ENCODE peak calls at places on chromosomes 1 and 21, in seven cellular contexts. J is GM23248; E is GM06990; N is fibroblast of lung; D is BJ; X is CD8-positive, alpha-beta T cell; B is uterus. Q is an unnamed sample.

GRCh38 chr1:45793942-45794604 is 9.3 kb upstream of the MAST2 start:
- DNase-seq in J (no peak), E (no peak), N (no peak), D (no peak), X (no peak), B (no peak), Q (no peak)

GRCh38 chr1:78370356-78370755 is 120.4 kb upstream of the PTGFR start:
- DNase-seq in J (peak; percentile 82), E (no peak), N (peak; percentile 72), D (peak; percentile 19), X (no peak), B (no peak), Q (peak; percentile 67)

GRCh38 chr1:207882692-207883091 is 28.2 kb downstream of the CD34 start:
- DNase-seq in J (no peak), E (no peak), N (no peak), D (no peak), X (no peak), B (no peak), Q (no peak)

GRCh38 chr1:241870290-241870689 is 22.3 kb downstream of the EXO1 start:
- DNase-seq in J (no peak), E (no peak), N (peak; percentile 20), D (no peak), X (no peak), B (no peak), Q (no peak)

GRCh38 chr1:107515702-107516101 is 374.9 kb downstream of the NTNG1 start:
- DNase-seq in J (no peak), E (no peak), N (no peak), D (no peak), X (no peak), B (no peak), Q (no peak)

GRCh38 chr21:39979321-39979720 is 112.1 kb downstream of the PCP4 start:
- DNase-seq in J (no peak), E (no peak), N (no peak), D (no peak), X (no peak), B (no peak), Q (no peak)

GRCh38 chr1:53521900-53522552 is 62.8 kb downstream of the DMRTB1 start:
- DNase-seq in J (no peak), E (no peak), N (peak; percentile 18), D (no peak), X (no peak), B (no peak), Q (no peak)

GRCh38 chr1:84415386-84415785 is 17.1 kb downstream of the DNASE2B start:
- DNase-seq in J (peak; percentile 44), E (no peak), N (peak; percentile 33), D (no peak), X (no peak), B (no peak), Q (peak; percentile 44)

GRCh38 chr1:16158025-16158424 is 2.2 kb upstream of the EPHA2 start:
- DNase-seq in J (no peak), E (no peak), N (no peak), D (no peak), X (peak; percentile 61), B (no peak), Q (no peak)

GRCh38 chr1:12480031-12480430 is 138.0 kb downstream of the DHRS3 start:
- DNase-seq in J (no peak), E (no peak), N (no peak), D (no peak), X (no peak), B (no peak), Q (no peak)

GRCh38 chr1:180156631-180157091 is 2.0 kb downstream of the QSOX1 start:
- DNase-seq in J (peak; percentile 88), E (no peak), N (peak; percentile 85), D (no peak), X (no peak), B (no peak), Q (peak; percentile 69)

GRCh38 chr1:226688056-226688748 is 50.9 kb downstream of the ITPKB start:
- DNase-seq in J (no peak), E (no peak), N (no peak), D (no peak), X (peak; percentile 27), B (no peak), Q (no peak)

GRCh38 chr1:10601342-10602060 is 126.8 kb downstream of the PEX14 start:
- DNase-seq in J (no peak), E (no peak), N (no peak), D (no peak), X (no peak), B (no peak), Q (no peak)

GRCh38 chr1:68570859-68571258 is 74.0 kb upstream of the DEPDC1 start:
- DNase-seq in J (peak; percentile 15), E (no peak), N (no peak), D (no peak), X (no peak), B (no peak), Q (no peak)

GRCh38 chr21:37914211-37914900 is 1.9 kb downstream of the KCNJ6 start:
- DNase-seq in J (peak; percentile 43), E (no peak), N (peak; percentile 19), D (no peak), X (no peak), B (no peak), Q (no peak)

GRCh38 chr1:180286417-180286816 is 56.4 kb downstream of the LHX4 start:
- DNase-seq in J (no peak), E (no peak), N (no peak), D (no peak), X (no peak), B (no peak), Q (no peak)

GRCh38 chr21:26153758-26154157 is 16.8 kb downstream of the APP start:
- DNase-seq in J (peak; percentile 11), E (no peak), N (peak; percentile 58), D (peak; percentile 60), X (no peak), B (no peak), Q (no peak)

GRCh38 chr1:225259542-225259941 is 168.3 kb downstream of the LBR start:
- DNase-seq in J (no peak), E (no peak), N (no peak), D (no peak), X (no peak), B (no peak), Q (no peak)

GRCh38 chr1:87093286-87093685 is 178.9 kb downstream of the HS2ST1 start:
- DNase-seq in J (peak; percentile 33), E (no peak), N (peak; percentile 61), D (no peak), X (no peak), B (no peak), Q (peak; percentile 83)

GRCh38 chr1:59142663-59143487 is 154.0 kb upstream of the FGGY start:
- DNase-seq in J (peak; percentile 92), E (no peak), N (peak; percentile 97), D (peak; percentile 83), X (no peak), B (peak; percentile 27), Q (peak; percentile 99)

GRCh38 chr1:87644500-87645245 is 316.0 kb downstream of the LMO4 start:
- DNase-seq in J (peak; percentile 83), E (no peak), N (peak; percentile 87), D (peak; percentile 51), X (no peak), B (no peak), Q (peak; percentile 44)

GRCh38 chr1:228185641-228185965 is 20.0 kb downstream of the IBA57 start:
- DNase-seq in J (no peak), E (no peak), N (no peak), D (no peak), X (peak; percentile 74), B (no peak), Q (no peak)

GRCh38 chr1:59413327-59413720 is 116.4 kb downstream of the FGGY start:
- DNase-seq in J (peak; percentile 54), E (no peak), N (no peak), D (no peak), X (no peak), B (no peak), Q (no peak)

GRCh38 chr1:199113265-199113869 is 474.5 kb downstream of the PTPRC start:
- DNase-seq in J (peak; percentile 65), E (peak; percentile 31), N (peak; percentile 71), D (no peak), X (peak; percentile 57), B (no peak), Q (peak; percentile 63)

GRCh38 chr1:164466429-164466828 is 92.6 kb upstream of the PBX1 start:
- DNase-seq in J (peak; percentile 18), E (no peak), N (peak; percentile 36), D (no peak), X (no peak), B (no peak), Q (peak; percentile 82)

GRCh38 chr1:18539171-18539570 is 58.4 kb downstream of the KLHDC7A start:
- DNase-seq in J (no peak), E (no peak), N (no peak), D (no peak), X (no peak), B (no peak), Q (peak; percentile 7)

GRCh38 chr1:178870944-178871343 is at the start of gene ANGPTL1:
- DNase-seq in J (peak; percentile 61), E (no peak), N (peak; percentile 68), D (no peak), X (no peak), B (peak; percentile 29), Q (no peak)
- H3K4me3 ChIP-seq in J (peak within 1 kb of the TSS; percentile 14), E (no peak within 1 kb of the TSS), N (peak within 1 kb of the TSS; percentile 11), D (no peak within 1 kb of the TSS), X (no peak within 1 kb of the TSS), B (peak within 1 kb of the TSS; percentile 22), Q (no peak within 1 kb of the TSS)

GRCh38 chr1:76501136-76501535 is 366.1 kb upstream of the ST6GALNAC5 start:
- DNase-seq in J (peak; percentile 13), E (no peak), N (peak; percentile 20), D (no peak), X (no peak), B (no peak), Q (no peak)
- H3K4me3 ChIP-seq in J (no peak overlapping the region), E (no peak overlapping the region), N (no peak overlapping the region), D (no peak overlapping the region), X (no peak overlapping the region), B (no peak overlapping the region), Q (no peak overlapping the region)

GRCh38 chr1:115838426-115838804 is 2.5 kb downstream of the NHLH2 start:
- DNase-seq in J (no peak), E (no peak), N (no peak), D (no peak), X (no peak), B (no peak), Q (no peak)
- H3K4me3 ChIP-seq in J (peak overlapping the region; percentile 51), E (no peak overlapping the region), N (no peak overlapping the region), D (no peak overlapping the region), X (no peak overlapping the region), B (no peak overlapping the region), Q (peak overlapping the region; percentile 38)

GRCh38 chr1:248857749-248858095 is 1.2 kb downstream of the ZNF692 start:
- DNase-seq in J (no peak), E (no peak), N (no peak), D (no peak), X (no peak), B (no peak), Q (no peak)

GRCh38 chr1:248856176-248856575 is 2.7 kb downstream of the ZNF692 start:
- DNase-seq in J (no peak), E (no peak), N (no peak), D (no peak), X (no peak), B (no peak), Q (no peak)

GRCh38 chr1:248855580-248855979 is 3.3 kb downstream of the ZNF692 start:
- DNase-seq in J (no peak), E (no peak), N (no peak), D (no peak), X (no peak), B (no peak), Q (no peak)

GRCh38 chr1:248858096-248858890 is 592 bp downstream of the ZNF692 start:
- DNase-seq in J (peak; percentile 90), E (peak; percentile 78), N (peak; percentile 69), D (no peak), X (peak; percentile 30), B (peak; percentile 54), Q (peak; percentile 60)

GRCh38 chr1:248857201-248857600 is 1.7 kb downstream of the ZNF692 start:
- DNase-seq in J (no peak), E (no peak), N (no peak), D (no peak), X (no peak), B (no peak), Q (no peak)
- H3K4me3 ChIP-seq in J (no peak overlapping the region), E (peak overlapping the region; percentile 86), N (peak overlapping the region; percentile 80), D (no peak overlapping the region), X (no peak overlapping the region), B (no peak overlapping the region), Q (peak overlapping the region; percentile 60)

Q was measured in bronchial epithelial cell.